ENCODE peak calls at places on chromosomes 16 and 17, in ten cellular contexts. V is lower leg skin, K is MM.1S, R is transverse colon, Z is thoracic aorta, H is A549, U is SK-N-SH, W is cardiac muscle cell, G is HL-60, Y is body of pancreas. P is an unnamed sample.

GRCh38 chr16:7086842-7087616 is 245.6 kb upstream of the RBFOX1 start:
- DNase-seq in W (no peak), Z (no peak), K (no peak), U (peak), G (no peak), V (no peak), Y (peak), R (no peak), H (no peak), P (no peak)

GRCh38 chr17:63967953-63968352 is 4.8 kb downstream of the SCN4A start:
- DNase-seq in W (no peak), R (no peak), V (no peak), Z (no peak), G (no peak), Y (no peak), K (no peak), U (no peak), H (no peak), P (no peak)

GRCh38 chr17:6497496-6498221 is 53.4 kb downstream of the PIMREG start:
- DNase-seq in U (no peak), Y (no peak), H (no peak), G (no peak), Z (no peak), K (no peak), R (no peak), V (no peak), W (no peak), P (no peak)

GRCh38 chr17:76147211-76148014 is 6.4 kb upstream of the FOXJ1 start:
- DNase-seq in G (no peak), V (no peak), R (no peak), U (peak), Y (no peak), H (peak), K (no peak), W (peak), Z (no peak), P (no peak)

GRCh38 chr17:16911141-16911937 is 60.6 kb downstream of the TNFRSF13B start:
- DNase-seq in V (no peak), Z (no peak), U (no peak), R (peak), K (no peak), Y (no peak), H (no peak), G (no peak), W (peak), P (no peak)

GRCh38 chr17:40533896-40534295 is 31.4 kb downstream of the CCR7 start:
- DNase-seq in U (no peak), V (no peak), G (no peak), Z (no peak), H (no peak), R (no peak), W (no peak), Y (no peak), K (no peak), P (no peak)

GRCh38 chr17:54901230-54901847 is 687 bp downstream of the TOM1L1 start:
- DNase-seq in H (peak), Y (peak), R (peak), U (peak), W (peak), K (no peak), Z (no peak), V (peak), G (no peak), P (no peak)

GRCh38 chr17:48952904-48953303 is 8.3 kb upstream of the SNF8 start:
- DNase-seq in W (no peak), V (no peak), Z (no peak), G (no peak), U (no peak), R (no peak), H (no peak), Y (no peak), K (peak), P (peak)

GRCh38 chr17:48596000-48596734 is 2.6 kb upstream of the HOXB5 start:
- DNase-seq in W (no peak), H (no peak), Y (no peak), V (no peak), R (no peak), K (no peak), U (no peak), G (no peak), Z (no peak), P (no peak)

GRCh38 chr17:40622509-40622928 is 25.1 kb downstream of the SMARCE1 start:
- DNase-seq in H (no peak), Y (no peak), G (no peak), Z (no peak), U (no peak), W (no peak), R (no peak), K (no peak), V (no peak), P (no peak)

GRCh38 chr16:49120631-49121030 is 161.0 kb downstream of the CBLN1 start:
- DNase-seq in R (no peak), U (no peak), K (no peak), Y (no peak), V (no peak), W (no peak), G (no peak), Z (no peak), H (no peak), P (no peak)

GRCh38 chr16:52298769-52299168 is 248.2 kb downstream of the TOX3 start:
- DNase-seq in U (no peak), H (no peak), K (no peak), Y (no peak), Z (no peak), R (no peak), G (no peak), V (no peak), W (no peak), P (no peak)

GRCh38 chr16:77304883-77305282 is 105.7 kb downstream of the SYCE1L start:
- DNase-seq in H (no peak), Z (no peak), U (no peak), G (no peak), W (no peak), K (no peak), Y (no peak), R (no peak), V (no peak), P (no peak)

GRCh38 chr16:84754353-84754856 is 54.6 kb downstream of the USP10 start:
- DNase-seq in K (peak), R (peak), W (peak), G (no peak), Y (peak), U (peak), V (peak), Z (peak), H (peak), P (peak)

GRCh38 chr16:81902025-81902424 is 109.2 kb downstream of the SDR42E1 start:
- DNase-seq in V (no peak), Z (no peak), G (no peak), H (no peak), K (no peak), U (no peak), Y (no peak), W (no peak), R (no peak), P (no peak)

GRCh38 chr17:49965522-49965905 is 3.5 kb upstream of the DLX4 start:
- DNase-seq in K (no peak), H (no peak), U (no peak), W (no peak), V (no peak), G (no peak), R (no peak), Y (no peak), Z (no peak), P (no peak)

GRCh38 chr16:28204211-28204610 is 7.6 kb downstream of the XPO6 start:
- DNase-seq in V (no peak), G (no peak), Z (no peak), R (no peak), K (no peak), W (no peak), Y (no peak), H (no peak), U (no peak), P (no peak)

GRCh38 chr17:76869209-76869877 is 1.1 kb downstream of the MGAT5B start:
- DNase-seq in K (no peak), V (no peak), H (no peak), G (no peak), Z (no peak), U (peak), R (no peak), W (no peak), Y (no peak), P (no peak)

GRCh38 chr16:17998550-17998949 is 338.0 kb downstream of the NPIPA8 start:
- DNase-seq in W (no peak), G (no peak), U (no peak), K (no peak), V (no peak), R (no peak), Y (no peak), Z (no peak), H (no peak), P (no peak)

GRCh38 chr16:17989255-17989654 is 347.3 kb downstream of the NPIPA8 start:
- DNase-seq in V (no peak), Z (no peak), Y (no peak), R (no peak), K (no peak), G (no peak), U (no peak), W (no peak), H (no peak), P (no peak)

GRCh38 chr16:17992416-17992815 is 344.1 kb downstream of the NPIPA8 start:
- DNase-seq in V (no peak), Y (no peak), U (no peak), K (no peak), R (no peak), H (no peak), W (no peak), G (no peak), Z (no peak), P (no peak)

GRCh38 chr16:17994027-17994426 is 342.5 kb downstream of the NPIPA8 start:
- DNase-seq in Z (no peak), Y (no peak), V (no peak), K (no peak), H (no peak), W (no peak), G (no peak), R (no peak), U (no peak), P (no peak)
- TF ChIP-seq CTCF in Z (no peak), Y (no peak), V (no peak), K (no peak), H (no peak), W (no peak), G (no peak), R (no peak), U (no peak), P (no peak)

DNA sequence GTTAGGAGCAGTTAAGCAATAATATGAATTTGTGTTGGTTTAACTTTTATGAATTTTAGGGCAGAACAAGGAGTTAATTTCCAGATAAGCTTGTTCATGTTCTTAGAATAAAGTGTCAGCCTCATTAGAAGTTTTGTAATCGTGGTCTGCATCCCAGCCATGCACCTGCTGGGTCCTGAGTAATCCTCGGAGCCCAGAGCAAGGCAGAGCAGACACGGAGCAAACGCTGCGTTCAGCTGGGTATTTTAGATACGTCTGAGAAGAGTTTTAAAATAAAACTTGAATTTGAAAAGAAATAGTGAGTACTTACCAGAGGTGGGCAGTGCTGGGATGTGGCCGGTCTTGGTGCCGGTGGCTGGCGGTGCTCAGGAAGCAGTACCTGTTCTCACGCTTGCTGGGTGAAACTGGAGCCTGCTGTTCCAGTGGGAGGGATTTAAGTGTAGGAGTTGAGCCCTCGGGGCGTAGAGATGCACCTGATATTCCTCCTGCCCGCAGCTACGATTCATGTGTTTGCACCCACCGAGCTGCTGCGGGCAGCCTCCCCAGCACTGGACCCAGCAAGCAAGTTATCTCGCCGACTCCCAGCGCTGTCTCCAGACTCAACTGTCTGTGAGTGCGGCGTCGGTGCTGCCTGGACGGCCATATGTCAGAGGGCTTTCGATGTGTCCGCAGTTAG is at the start of gene ZNF750:
- DNase-seq in R (no peak), Y (no peak), W (no peak), V (no peak), G (no peak), U (no peak), H (no peak), K (no peak), Z (no peak), P (no peak)
- H3K4me3 ChIP-seq in R (no peak), Y (no peak), W (no peak), V (no peak), G (no peak), U (no peak), H (no peak), K (no peak), Z (no peak), P (no peak)

GRCh38 chr16:70381604-70382342 is 35.1 kb downstream of the DDX19A start:
- DNase-seq in W (no peak), H (no peak), Y (no peak), G (no peak), R (no peak), V (peak), Z (peak), K (no peak), U (no peak), P (no peak)

GRCh38 chr16:70383421-70383960 is 36.8 kb downstream of the DDX19A start:
- DNase-seq in U (no peak), W (no peak), K (no peak), R (no peak), Y (no peak), V (no peak), Z (no peak), G (no peak), H (no peak), P (no peak)

GRCh38 chr16:70378869-70379493 is 32.3 kb downstream of the DDX19A start:
- DNase-seq in H (no peak), Z (no peak), U (no peak), R (no peak), W (no peak), K (no peak), Y (no peak), V (no peak), G (no peak), P (no peak)

GRCh38 chr16:70380205-70380918 is 33.7 kb downstream of the DDX19A start:
- DNase-seq in W (peak), U (peak), Z (no peak), K (peak), Y (peak), G (peak), R (peak), H (peak), V (peak), P (peak)

DNA sequence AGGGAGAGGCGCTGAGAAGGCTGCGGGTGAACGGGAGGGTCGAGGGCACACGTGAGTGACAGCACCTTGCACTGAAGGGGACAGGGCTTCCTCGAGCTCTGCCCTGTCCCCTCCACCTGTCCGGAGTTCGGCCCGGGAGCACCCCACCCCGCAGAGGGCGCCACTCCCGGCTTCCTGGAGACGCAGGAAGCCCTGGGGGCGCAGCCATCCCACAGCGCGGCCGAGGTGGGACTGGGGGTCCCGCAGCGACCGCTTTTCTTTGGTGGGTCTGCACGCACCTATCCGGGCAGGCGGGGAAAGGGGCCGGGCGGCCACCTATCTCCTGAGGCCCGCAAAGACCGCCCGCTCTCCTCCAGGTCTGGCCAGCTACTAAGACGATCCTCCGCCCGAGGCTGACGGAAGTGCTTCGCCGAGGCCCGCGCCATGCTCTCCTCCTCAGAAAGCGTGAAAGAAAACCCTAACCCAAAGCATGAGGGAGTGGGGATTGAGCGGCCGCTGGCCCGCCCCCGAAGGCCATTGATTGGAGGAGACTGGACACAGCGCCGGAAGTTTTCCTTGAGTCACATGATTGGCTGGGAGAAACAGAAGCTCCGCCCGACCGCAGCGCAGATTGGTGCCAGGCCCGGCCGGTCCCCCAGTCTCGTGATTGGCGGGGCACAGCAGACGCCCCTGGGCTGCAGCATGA is 34.4 kb downstream of the DDX19A start:
- DNase-seq in R (peak), K (peak), V (peak), Z (peak), G (peak), H (peak), U (peak), W (peak), Y (peak), P (peak)
- TF ChIP-seq CTCF in R (peak), K (peak), V (no peak), Z (no peak), G (no peak), H (peak), U (peak), W (peak), Y (no peak), P (peak)

DNA sequence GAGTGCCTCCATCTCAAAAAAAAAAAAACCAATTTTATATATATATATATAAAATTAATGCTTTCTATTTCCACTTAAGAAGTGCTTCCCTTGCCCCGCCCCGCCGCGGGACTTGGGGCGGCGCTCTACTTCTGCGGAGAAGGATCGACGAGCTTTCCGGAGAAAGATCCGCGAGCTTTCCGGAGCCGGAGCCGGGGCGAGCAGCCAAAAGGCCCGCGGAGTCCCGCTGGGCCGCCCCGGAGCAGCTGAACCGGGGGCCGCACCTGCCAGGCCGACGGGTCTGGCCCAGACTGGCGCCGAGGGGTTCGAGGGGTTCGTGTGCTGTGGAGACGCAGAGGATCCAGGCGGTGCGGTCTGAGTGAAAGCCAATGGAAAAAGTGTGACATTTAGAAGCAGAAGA is 50.7 kb downstream of the TBC1D26 start:
- DNase-seq in V (peak), W (peak), R (peak), H (no peak), K (no peak), U (no peak), Z (no peak), G (no peak), Y (peak), P (no peak)
- H3K4me3 ChIP-seq in V (no peak), W (no peak), R (peak), H (no peak), K (no peak), U (no peak), Z (peak), G (no peak), Y (no peak), P (no peak)

GRCh38 chr17:4006745-4007211 is 42.5 kb upstream of the ATP2A3 start:
- DNase-seq in K (no peak), H (no peak), W (no peak), Z (no peak), V (no peak), G (no peak), U (peak), Y (no peak), R (no peak), P (no peak)

GRCh38 chr17:4008496-4009163 is 44.4 kb upstream of the ATP2A3 start:
- DNase-seq in H (no peak), G (no peak), W (no peak), U (no peak), Y (no peak), V (no peak), R (no peak), K (no peak), Z (no peak), P (no peak)

GRCh38 chr17:4007346-4008081 is 43.3 kb upstream of the ATP2A3 start:
- DNase-seq in G (no peak), H (no peak), U (peak), Z (no peak), Y (no peak), V (no peak), W (no peak), R (no peak), K (no peak), P (no peak)

GRCh38 chr17:4009164-4009785 is 45.0 kb upstream of the ATP2A3 start:
- DNase-seq in Z (no peak), H (no peak), U (no peak), G (no peak), K (no peak), Y (peak), V (no peak), W (no peak), R (no peak), P (no peak)

DNA sequence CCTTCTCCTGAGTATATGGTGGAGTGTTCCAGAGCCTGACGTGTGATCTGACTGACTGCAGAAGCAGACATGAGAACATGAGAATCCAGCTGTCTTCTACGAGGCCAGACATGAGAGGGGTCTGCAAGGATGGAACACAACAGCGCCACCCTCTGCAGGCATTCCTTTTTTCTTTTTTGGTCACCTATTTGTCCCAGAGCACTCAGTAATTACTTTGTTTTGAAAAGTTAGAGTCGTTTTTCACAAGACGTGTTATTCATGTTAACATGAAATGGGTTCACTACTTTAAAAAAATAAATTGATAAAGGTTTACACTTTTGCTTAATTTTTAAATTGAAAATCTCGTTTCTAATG is 43.8 kb upstream of the ATP2A3 start:
- DNase-seq in U (no peak), W (no peak), H (no peak), R (no peak), V (no peak), G (no peak), Z (no peak), Y (no peak), K (no peak), P (no peak)
- TF ChIP-seq CTCF in U (peak), W (peak), H (peak), R (no peak), V (no peak), G (no peak), Z (no peak), Y (no peak), K (no peak), P (no peak)

GRCh38 chr17:77887464-77888241 is 70.8 kb upstream of the TNRC6C start:
- DNase-seq in R (peak), Y (peak), K (no peak), H (peak), V (peak), U (no peak), W (peak), G (no peak), Z (peak), P (no peak)

GRCh38 chr17:77886387-77886728 is 72.1 kb upstream of the TNRC6C start:
- DNase-seq in Z (no peak), R (no peak), U (no peak), G (peak), K (no peak), V (no peak), Y (no peak), W (no peak), H (no peak), P (no peak)

GRCh38 chr17:77888242-77889134 is 70.0 kb upstream of the TNRC6C start:
- DNase-seq in Z (no peak), W (no peak), R (no peak), H (no peak), V (no peak), Y (no peak), K (no peak), U (no peak), G (no peak), P (no peak)

GRCh38 chr17:77885678-77886386 is 72.7 kb upstream of the TNRC6C start:
- DNase-seq in H (no peak), R (no peak), W (no peak), K (no peak), Y (no peak), Z (no peak), G (no peak), V (no peak), U (no peak), P (no peak)

DNA sequence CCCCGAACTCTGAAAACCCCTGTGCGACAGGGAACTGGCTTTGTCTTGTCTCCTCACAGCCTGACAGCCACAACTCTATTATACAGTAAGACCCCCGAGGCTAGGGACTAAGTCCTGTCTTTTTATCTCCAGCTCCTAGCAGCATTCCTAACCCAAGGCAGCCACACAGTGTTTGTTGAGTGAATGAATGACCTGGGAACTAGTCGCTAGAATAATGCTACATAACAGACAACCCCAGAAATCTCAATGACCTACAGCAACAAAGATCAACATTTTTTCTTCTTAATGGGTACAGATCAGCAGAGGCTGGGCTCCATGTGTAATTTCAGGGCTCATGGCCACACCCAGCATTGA is 71.4 kb upstream of the TNRC6C start:
- DNase-seq in U (no peak), W (no peak), K (no peak), Y (no peak), Z (no peak), H (no peak), V (no peak), R (no peak), G (no peak), P (no peak)
- H3K4me3 ChIP-seq in U (no peak), W (peak), K (no peak), Y (no peak), Z (peak), H (peak), V (no peak), R (no peak), G (no peak), P (no peak)

P was measured in GM12865.